ENCODE peak calls at places on chromosomes 2 and 18, in five cellular contexts. H is astrocyte of the spinal cord, U is HCT116, S is GM10248, J is lower lobe of right lung. G is an unnamed sample.

GRCh38 chr2:10336283-10336682 is 33.6 kb downstream of the HPCAL1 start:
- DNase-seq in S (no peak), J (no peak), U (no peak), H (no peak), G (no peak)

GRCh38 chr18:75211002-75211621 is 515 bp downstream of the TSHZ1 start:
- DNase-seq in S (peak; percentile 41), J (peak; percentile 51), U (no peak), H (peak; percentile 41), G (peak; percentile 33)

GRCh38 chr2:6917761-6918421 is 679 bp downstream of the RNF144A start:
- DNase-seq in U (no peak), J (peak; percentile 56), H (no peak), S (no peak), G (peak; percentile 38)

GRCh38 chr18:32714571-32715148 is 58.2 kb downstream of the KLHL14 start:
- DNase-seq in J (no peak), H (peak; percentile 78), S (peak; percentile 31), U (peak; percentile 28), G (peak; percentile 41)

GRCh38 chr18:44098551-44099098 is 582.1 kb upstream of the SETBP1 start:
- DNase-seq in S (no peak), H (peak; percentile 47), J (no peak), U (no peak), G (no peak)

GRCh38 chr2:98895221-98895620 is 40.8 kb downstream of the CRACDL start:
- DNase-seq in S (no peak), H (no peak), J (no peak), U (no peak), G (no peak)

GRCh38 chr2:197480165-197481036 is 19.2 kb downstream of the HSPD1 start:
- DNase-seq in J (no peak), S (no peak), H (no peak), U (no peak), G (no peak)

GRCh38 chr2:144522741-144523605 is 3.1 kb upstream of the ZEB2 start:
- DNase-seq in H (peak; percentile 26), U (no peak), S (no peak), J (peak; percentile 66), G (peak; percentile 57)

GRCh38 chr18:51196116-51196810 is 1.2 kb downstream of the MEX3C start:
- DNase-seq in J (peak; percentile 72), S (peak; percentile 35), U (no peak), H (no peak), G (peak; percentile 37)

GRCh38 chr2:117686699-117687098 is 127.8 kb upstream of the DDX18 start:
- DNase-seq in J (no peak), U (no peak), H (no peak), S (peak; percentile 46), G (no peak)

DNA sequence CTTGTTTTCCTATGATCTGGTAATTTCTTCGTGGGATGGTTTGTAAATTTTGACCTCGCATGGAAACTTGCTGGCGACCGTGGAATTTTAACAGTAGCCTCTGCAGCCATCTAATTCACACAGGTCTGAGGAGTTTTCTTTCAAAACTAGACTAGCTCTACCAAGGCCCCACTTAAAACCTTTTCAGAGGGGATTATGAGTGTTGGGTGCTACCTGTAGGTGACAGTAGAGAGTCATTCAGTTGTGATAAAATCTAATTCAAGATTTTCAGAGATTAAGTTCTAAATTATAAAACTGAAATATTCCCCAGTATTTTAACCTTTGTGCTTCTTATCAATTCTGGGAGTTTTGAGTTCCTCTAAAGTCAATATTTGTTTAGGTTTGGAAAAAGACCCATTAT is 31.0 kb downstream of the THSD7B start:
- DNase-seq in J (no peak), H (no peak), S (no peak), U (no peak), G (no peak)
- TF ChIP-seq CTCF in J (no peak), H (no peak), S (no peak), U (peak; percentile 12), G (peak; percentile 19)

GRCh38 chr2:3704647-3705046 is 1.3 kb downstream of the DCDC2C start:
- DNase-seq in H (no peak), U (no peak), J (no peak), S (no peak), G (no peak)
- TF ChIP-seq CTCF in H (no peak), U (no peak), J (no peak), S (no peak), G (no peak)

GRCh38 chr2:46389417-46389916 is 89.9 kb upstream of the TMEM247 start:
- DNase-seq in U (no peak), S (no peak), J (no peak), H (no peak), G (no peak)
- TF ChIP-seq CTCF in U (no peak), S (no peak), J (no peak), H (no peak), G (no peak)

DNA sequence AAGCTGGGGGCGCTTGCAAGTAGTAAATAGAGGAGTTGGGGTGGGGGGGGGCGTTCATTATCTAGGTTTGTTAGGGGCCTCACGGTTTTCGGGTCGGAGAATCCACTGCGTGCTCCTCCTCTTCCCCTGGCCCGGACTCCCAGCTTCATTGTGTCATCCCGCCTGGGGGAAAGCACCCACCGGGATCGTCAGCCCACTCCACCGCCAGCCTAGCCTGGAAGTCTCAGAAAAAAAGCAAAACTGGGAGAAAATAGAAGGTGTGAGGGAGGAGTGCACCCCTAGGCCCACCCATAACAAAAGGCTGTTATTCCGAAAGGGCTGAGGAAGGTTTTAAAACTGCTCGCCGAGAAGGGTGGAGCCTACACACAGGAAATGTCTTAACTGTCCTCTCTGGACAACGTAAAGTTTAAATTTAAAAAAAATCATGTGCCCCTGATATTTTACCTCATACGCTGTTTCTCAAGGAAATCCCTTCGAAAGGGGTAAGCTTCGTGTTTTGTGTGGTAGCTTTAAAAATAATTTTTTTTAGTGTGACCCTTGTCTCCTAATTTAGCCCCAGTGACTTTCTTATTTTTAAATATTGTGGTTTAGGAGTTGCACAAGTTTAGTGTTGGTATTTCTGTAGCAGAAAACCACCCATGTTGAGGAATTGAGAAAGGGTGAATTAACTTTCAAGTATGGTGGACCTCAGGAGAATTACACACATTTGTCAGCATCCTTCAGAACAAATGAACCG is 104.2 kb downstream of the SPTBN1 start:
- DNase-seq in H (peak; percentile 71), S (peak; percentile 68), U (no peak), J (peak; percentile 51), G (peak; percentile 25)
- TF ChIP-seq CTCF in H (no peak), S (no peak), U (no peak), J (no peak), G (no peak)

GRCh38 chr2:13884271-13884976 is 748.1 kb upstream of the LRATD1 start:
- DNase-seq in H (no peak), J (no peak), S (no peak), U (no peak), G (no peak)
- TF ChIP-seq CTCF in H (no peak), J (no peak), S (no peak), U (no peak), G (no peak)

DNA sequence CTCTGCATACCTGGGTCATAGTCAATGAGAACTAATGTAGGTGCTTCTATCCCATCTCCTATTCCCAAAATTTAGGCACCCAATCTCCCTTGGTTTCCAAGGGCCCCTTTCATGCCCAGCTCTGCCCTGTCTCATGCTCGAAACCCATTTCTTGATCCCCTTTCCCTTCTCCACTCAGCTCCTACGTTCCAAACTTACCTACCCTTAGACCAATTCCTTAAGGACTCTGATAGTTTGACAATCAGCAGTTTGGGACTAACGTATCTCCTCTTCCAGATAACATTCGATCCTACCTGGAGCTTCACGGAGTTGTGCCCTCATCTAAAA is 141.4 kb upstream of the LGALSL start:
- DNase-seq in H (no peak), U (no peak), S (no peak), J (no peak), G (no peak)
- TF ChIP-seq CTCF in H (no peak), U (no peak), S (no peak), J (no peak), G (no peak)

GRCh38 chr18:8525692-8526091 is 83.5 kb upstream of the RAB12 start:
- DNase-seq in S (no peak), J (no peak), U (no peak), H (no peak), G (peak; percentile 25)
- TF ChIP-seq CTCF in S (peak; percentile 20), J (no peak), U (peak; percentile 59), H (peak; percentile 20), G (peak; percentile 18)

GRCh38 chr2:74707837-74708236 is 53.8 kb downstream of the SEMA4F start:
- DNase-seq in S (no peak), U (no peak), H (no peak), J (no peak), G (no peak)
- TF ChIP-seq CTCF in S (no peak), U (no peak), H (no peak), J (no peak), G (no peak)

DNA sequence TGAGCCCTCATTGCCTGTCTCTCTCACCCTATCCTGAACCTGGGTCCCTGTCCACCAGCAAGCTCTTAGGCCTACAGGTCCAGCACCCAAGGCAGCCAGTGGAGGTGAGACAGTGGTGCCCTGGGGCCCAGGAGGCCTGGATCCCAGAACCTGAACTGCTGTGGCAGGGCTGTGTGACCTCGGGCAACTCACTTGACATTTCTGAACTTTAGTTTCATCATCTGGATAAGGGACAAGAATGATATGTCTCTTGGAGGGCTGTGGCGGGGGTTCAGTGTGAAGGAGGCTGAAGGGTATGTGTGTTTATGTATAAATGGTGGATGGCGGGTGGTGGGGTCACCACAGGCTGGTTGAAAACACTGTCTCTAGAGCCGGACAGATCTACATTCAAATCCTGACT is 10.9 kb downstream of the CIB4 start:
- DNase-seq in U (no peak), J (peak; percentile 18), S (no peak), H (no peak), G (no peak)
- TF ChIP-seq CTCF in U (no peak), J (no peak), S (no peak), H (no peak), G (no peak)

GRCh38 chr2:94869131-94869530 is 2.1 kb upstream of the TEKT4 start:
- DNase-seq in S (no peak), J (no peak), H (no peak), U (no peak), G (no peak)

GRCh38 chr2:94869552-94870391 is 1.5 kb upstream of the TEKT4 start:
- DNase-seq in J (peak; percentile 37), H (no peak), S (no peak), U (no peak), G (no peak)

GRCh38 chr2:94871226-94872087 is at the start of gene TEKT4:
- DNase-seq in S (no peak), U (no peak), H (no peak), J (peak; percentile 49), G (peak; percentile 72)

GRCh38 chr2:94872088-94872618 is 923 bp downstream of the TEKT4 start:
- DNase-seq in J (no peak), S (no peak), U (no peak), H (no peak), G (no peak)

DNA sequence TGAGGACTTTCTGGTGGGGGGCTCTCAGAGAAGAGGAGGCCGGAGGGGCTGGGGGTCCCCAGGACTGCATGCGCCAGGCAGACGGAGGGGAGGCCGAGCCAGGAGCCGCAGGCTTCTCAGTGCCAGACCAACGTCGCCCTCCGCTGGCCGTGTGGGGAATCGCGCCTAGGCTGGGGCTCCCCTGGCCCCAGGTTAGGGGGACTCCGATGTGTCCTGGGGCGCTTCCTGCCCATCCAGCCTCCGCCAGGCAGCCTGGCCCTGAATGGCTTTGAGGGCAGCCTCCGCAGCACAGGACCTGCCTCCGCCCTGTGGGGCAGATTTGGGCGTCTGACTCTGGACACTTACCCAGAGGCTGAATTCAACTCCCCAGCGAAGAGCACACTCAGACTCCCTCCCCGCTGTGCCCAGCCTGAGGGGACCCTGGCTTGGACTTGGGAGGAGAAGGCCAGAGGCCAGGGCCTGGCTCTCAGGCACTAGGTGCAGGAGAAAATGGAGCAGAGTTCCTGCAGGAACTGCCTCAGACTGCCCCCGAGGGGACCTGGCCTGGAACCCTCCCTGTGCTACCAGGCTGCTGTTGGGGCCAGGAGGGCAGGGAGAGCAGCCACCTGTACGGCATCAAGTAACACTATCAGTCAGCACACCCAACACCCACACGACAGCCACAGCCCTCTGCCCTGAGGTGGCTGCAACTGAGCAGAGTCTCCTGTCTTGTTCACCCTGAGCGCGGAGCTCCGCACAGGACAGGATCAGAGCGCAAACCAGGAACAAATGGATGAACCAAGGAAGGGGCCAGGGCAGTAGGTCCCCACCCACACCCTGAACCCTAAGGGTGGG is 621 bp upstream of the TEKT4 start:
- DNase-seq in S (no peak), J (peak; percentile 34), H (no peak), U (no peak), G (peak; percentile 65)
- TF ChIP-seq CTCF in S (peak; percentile 60), J (peak; percentile 20), H (peak; percentile 41), U (peak; percentile 89), G (peak; percentile 44)